ENCODE peak calls at places on chromosomes 4 and X, in eight cellular contexts. K, E, B, X, J, D, C and F are unnamed samples.

GRCh38 chr4:125041372-125041930 is 273.3 kb upstream of the FAT4 start:
- DNase-seq in K (no peak), E (no peak), B (no peak), X (no peak), J (no peak), D (peak), C (no peak), F (no peak)

GRCh38 chrX:372856-373640 is 13.7 kb downstream of the PPP2R3B start:
- DNase-seq in K (no peak), E (no peak), B (peak), X (no peak), J (no peak), D (no peak), C (peak), F (no peak)

GRCh38 chr4:183164963-183165362 is 65.9 kb downstream of the WWC2 start:
- DNase-seq in K (no peak), E (no peak), B (no peak), X (no peak), J (no peak), D (peak), C (no peak), F (no peak)

GRCh38 chrX:53048169-53049126 is at the start of gene GPR173:
- DNase-seq in K (no peak), E (peak), B (no peak), X (no peak), J (no peak), D (peak), C (peak), F (peak)

GRCh38 chr4:121958777-121959176 is 6.9 kb upstream of the TRPC3 start:
- DNase-seq in K (no peak), E (no peak), B (no peak), X (no peak), J (no peak), D (no peak), C (no peak), F (no peak)

GRCh38 chrX:74613350-74614192 is 853 bp downstream of the RLIM start:
- DNase-seq in K (peak), E (peak), B (no peak), X (peak), J (no peak), D (peak), C (peak), F (no peak)

GRCh38 chrX:74922922-74923321 is 2.3 kb downstream of the NEXMIF start:
- DNase-seq in K (no peak), E (no peak), B (peak), X (no peak), J (no peak), D (no peak), C (no peak), F (no peak)

GRCh38 chr4:188822698-188823097 is 683.5 kb downstream of the TRIML1 start:
- DNase-seq in K (no peak), E (no peak), B (no peak), X (no peak), J (no peak), D (no peak), C (peak), F (no peak)

GRCh38 chr4:112817933-112818921 is 181.3 kb downstream of the LARP7 start:
- DNase-seq in K (no peak), E (peak), B (peak), X (peak), J (no peak), D (peak), C (peak), F (peak)

GRCh38 chr4:158840131-158840530 is 71.3 kb downstream of the FNIP2 start:
- DNase-seq in K (no peak), E (no peak), B (no peak), X (no peak), J (no peak), D (no peak), C (no peak), F (no peak)

GRCh38 chr4:78951862-78952472 is 12.7 kb upstream of the PAQR3 start:
- DNase-seq in K (peak), E (peak), B (peak), X (no peak), J (no peak), D (peak), C (peak), F (peak)

GRCh38 chrX:46325312-46325877 is 219.8 kb downstream of the ZNF674 start:
- DNase-seq in K (no peak), E (no peak), B (no peak), X (peak), J (no peak), D (peak), C (peak), F (no peak)

GRCh38 chr4:121308828-121309227 is 72.0 kb downstream of the QRFPR start:
- DNase-seq in K (no peak), E (no peak), B (no peak), X (no peak), J (no peak), D (no peak), C (no peak), F (no peak)

GRCh38 chr4:7655549-7656243 is 221.0 kb upstream of the PSAPL1 start:
- DNase-seq in K (peak), E (no peak), B (no peak), X (no peak), J (no peak), D (no peak), C (no peak), F (no peak)